ENCODE peak calls at places on chromosomes 2 and 18, in nine cellular contexts. B, Q, U, P, M, K, C, W and X are unnamed samples.

GRCh38 chr2:45929674-45930395 is 278.4 kb downstream of the PRKCE start:
- DNase-seq in B (no peak), Q (no peak), U (no peak), P (no peak), M (no peak), K (no peak), C (no peak), W (no peak), X (no peak)

GRCh38 chr2:171703574-171704347 is 16.5 kb downstream of the DYNC1I2 start:
- DNase-seq in B (no peak), Q (peak; percentile 32), U (peak; percentile 40), P (no peak), M (peak; percentile 0), K (no peak), C (no peak), W (no peak), X (no peak)

GRCh38 chr2:84717302-84717701 is 163.6 kb downstream of the TRABD2A start:
- DNase-seq in B (no peak), Q (no peak), U (no peak), P (no peak), M (no peak), K (no peak), C (no peak), W (no peak), X (no peak)

GRCh38 chr2:33498291-33498956 is 22.0 kb downstream of the RASGRP3 start:
- DNase-seq in B (no peak), Q (no peak), U (no peak), P (no peak), M (no peak), K (no peak), C (no peak), W (no peak), X (no peak)

GRCh38 chr18:59685501-59685900 is 11.7 kb downstream of the CCBE1 start:
- DNase-seq in B (no peak), Q (no peak), U (no peak), P (no peak), M (no peak), K (no peak), C (no peak), W (no peak), X (no peak)

GRCh38 chr2:118763797-118764196 is 83.7 kb downstream of the EN1 start:
- DNase-seq in B (no peak), Q (no peak), U (peak; percentile 16), P (no peak), M (no peak), K (no peak), C (no peak), W (no peak), X (no peak)

GRCh38 chr18:74139888-74140287 is 7.7 kb downstream of the FBXO15 start:
- DNase-seq in B (no peak), Q (no peak), U (peak; percentile 77), P (no peak), M (no peak), K (no peak), C (no peak), W (no peak), X (no peak)

GRCh38 chr18:3593381-3593903 is 143.5 kb downstream of the TGIF1 start:
- DNase-seq in B (peak; percentile 83), Q (no peak), U (peak; percentile 77), P (peak; percentile 32), M (no peak), K (no peak), C (no peak), W (no peak), X (no peak)

GRCh38 chr2:3633982-3634630 is 23.9 kb upstream of the ALLC start:
- DNase-seq in B (no peak), Q (no peak), U (no peak), P (no peak), M (no peak), K (peak; percentile 21), C (no peak), W (no peak), X (no peak)

GRCh38 chr2:133296396-133296795 is 271.9 kb downstream of the NCKAP5 start:
- DNase-seq in B (no peak), Q (no peak), U (peak; percentile 51), P (no peak), M (no peak), K (no peak), C (no peak), W (no peak), X (no peak)

GRCh38 chr2:25445464-25445863 is 103.7 kb upstream of the DNMT3A start:
- DNase-seq in B (no peak), Q (no peak), U (no peak), P (no peak), M (no peak), K (no peak), C (no peak), W (no peak), X (no peak)

GRCh38 chr2:43818761-43819160 is 19.9 kb downstream of the ABCG5 start:
- DNase-seq in B (no peak), Q (no peak), U (peak; percentile 51), P (peak; percentile 40), M (no peak), K (peak; percentile 66), C (peak; percentile 77), W (no peak), X (peak; percentile 91)

GRCh38 chr2:74441690-74442482 is at the start of gene RTKN:
- DNase-seq in B (peak; percentile 18), Q (peak; percentile 81), U (peak; percentile 84), P (peak; percentile 81), M (peak; percentile 93), K (peak; percentile 71), C (peak; percentile 84), W (no peak), X (peak; percentile 85)

GRCh38 chr18:577606-578005 is 2.6 kb upstream of the CETN1 start:
- DNase-seq in B (no peak), Q (no peak), U (no peak), P (no peak), M (no peak), K (no peak), C (no peak), W (no peak), X (no peak)

GRCh38 chr2:118059919-118060478 is 28.3 kb upstream of the INSIG2 start:
- DNase-seq in B (no peak), Q (no peak), U (no peak), P (no peak), M (no peak), K (no peak), C (no peak), W (no peak), X (no peak)

GRCh38 chr2:176085120-176085788 is 1.5 kb upstream of the EVX2 start:
- DNase-seq in B (no peak), Q (no peak), U (no peak), P (no peak), M (no peak), K (no peak), C (no peak), W (no peak), X (no peak)

GRCh38 chr2:228688007-228688645 is 506.6 kb upstream of the SPHKAP start:
- DNase-seq in B (no peak), Q (no peak), U (peak; percentile 69), P (no peak), M (no peak), K (no peak), C (peak; percentile 14), W (no peak), X (no peak)

GRCh38 chr2:237474931-237475703 is 11.9 kb upstream of the MLPH start:
- DNase-seq in B (peak; percentile 41), Q (peak; percentile 94), U (peak; percentile 58), P (peak; percentile 78), M (peak; percentile 89), K (peak; percentile 93), C (peak; percentile 85), W (peak; percentile 64), X (peak; percentile 88)

GRCh38 chr2:46482490-46482889 is 3.1 kb downstream of the TMEM247 start:
- DNase-seq in B (no peak), Q (no peak), U (no peak), P (no peak), M (no peak), K (no peak), C (no peak), W (no peak), X (no peak)

GRCh38 chr2:121489944-121490585 is 40.6 kb upstream of the RNU4ATAC start:
- DNase-seq in B (no peak), Q (no peak), U (no peak), P (no peak), M (peak; percentile 30), K (no peak), C (no peak), W (peak; percentile 21), X (no peak)

GRCh38 chr2:71933467-71934319 is 214.0 kb downstream of the CYP26B1 start:
- DNase-seq in B (no peak), Q (no peak), U (peak; percentile 60), P (no peak), M (no peak), K (no peak), C (no peak), W (no peak), X (no peak)

GRCh38 chr2:30232027-30232800 is 880 bp downstream of the LBH start:
- DNase-seq in B (peak; percentile 16), Q (peak; percentile 85), U (no peak), P (peak; percentile 43), M (peak; percentile 82), K (peak; percentile 69), C (peak; percentile 59), W (peak; percentile 86), X (no peak)

GRCh38 chr2:234677758-234678538 is 181.1 kb upstream of the ARL4C start:
- DNase-seq in B (no peak), Q (no peak), U (peak; percentile 69), P (no peak), M (no peak), K (no peak), C (no peak), W (no peak), X (no peak)

GRCh38 chr18:5527603-5528002 is 16.2 kb downstream of the EPB41L3 start:
- DNase-seq in B (no peak), Q (no peak), U (no peak), P (no peak), M (no peak), K (peak; percentile 73), C (peak; percentile 14), W (no peak), X (no peak)

GRCh38 chr18:57898506-57899124 is 95.5 kb upstream of the ATP8B1 start:
- DNase-seq in B (no peak), Q (no peak), U (peak; percentile 82), P (no peak), M (peak; percentile 64), K (no peak), C (no peak), W (peak; percentile 58), X (no peak)

GRCh38 chr2:229586746-229587705 is 127.3 kb downstream of the DNER start:
- DNase-seq in B (peak; percentile 73), Q (peak; percentile 60), U (peak; percentile 95), P (peak; percentile 52), M (peak; percentile 23), K (peak; percentile 92), C (peak; percentile 75), W (peak; percentile 39), X (peak; percentile 83)

GRCh38 chr2:106106627-106107508 is 87.2 kb downstream of the UXS1 start:
- DNase-seq in B (no peak), Q (peak; percentile 51), U (no peak), P (no peak), M (no peak), K (no peak), C (no peak), W (no peak), X (no peak)

GRCh38 chr2:104812281-104812680 is 41.6 kb upstream of the POU3F3 start:
- DNase-seq in B (no peak), Q (no peak), U (no peak), P (no peak), M (no peak), K (no peak), C (no peak), W (no peak), X (no peak)

GRCh38 chr2:144514731-144515424 is 5.0 kb downstream of the ZEB2 start:
- DNase-seq in B (no peak), Q (no peak), U (no peak), P (no peak), M (no peak), K (no peak), C (no peak), W (no peak), X (no peak)

GRCh38 chr2:99648115-99648850 is 158.5 kb upstream of the REV1 start:
- DNase-seq in B (no peak), Q (no peak), U (no peak), P (no peak), M (no peak), K (no peak), C (no peak), W (no peak), X (no peak)

GRCh38 chr18:22086973-22087372 is 82.4 kb upstream of the GATA6 start:
- DNase-seq in B (no peak), Q (no peak), U (no peak), P (no peak), M (no peak), K (no peak), C (no peak), W (no peak), X (no peak)